ENCODE peak calls at places on chromosomes 6 and 20, in eight cellular contexts. A is tibial artery; I is pancreas; B is naive thymus-derived CD4-positive, alpha-beta T cell; F is mesenchymal stem cell; W is upper lobe of right lung; X is neural progenitor cell; O is endodermal cell. M is an unnamed sample.

GRCh38 chr6:143146186-143146831 is 85.6 kb downstream of the AIG1 start:
- DNase-seq in A (no peak), I (no peak), B (no peak), F (no peak), W (no peak), X (no peak), O (no peak), M (no peak)

GRCh38 chr6:28982476-28983266 is 22.4 kb downstream of the ZNF311 start:
- DNase-seq in A (no peak), I (no peak), B (peak; percentile 40), F (peak; percentile 76), W (no peak), X (peak; percentile 55), O (no peak), M (no peak)

GRCh38 chr20:8215516-8215915 is 83.5 kb downstream of the PLCB1 start:
- DNase-seq in A (no peak), I (no peak), B (no peak), F (peak; percentile 67), W (no peak), X (no peak), O (no peak), M (no peak)

GRCh38 chr6:31158863-31159855 is 770 bp downstream of the TCF19 start:
- DNase-seq in A (no peak), I (peak; percentile 55), B (peak; percentile 38), F (peak; percentile 13), W (no peak), X (peak; percentile 46), O (peak; percentile 84), M (no peak)

GRCh38 chr20:19757487-19757972 is 528 bp upstream of the RIN2 start:
- DNase-seq in A (peak; percentile 94), I (peak; percentile 80), B (no peak), F (peak; percentile 86), W (peak; percentile 91), X (peak; percentile 86), O (peak; percentile 88), M (peak; percentile 94)

GRCh38 chr6:17318435-17319165 is 37.4 kb downstream of the RBM24 start:
- DNase-seq in A (no peak), I (no peak), B (no peak), F (no peak), W (no peak), X (no peak), O (no peak), M (no peak)

GRCh38 chr6:35663447-35664235 is 25.1 kb downstream of the FKBP5 start:
- DNase-seq in A (no peak), I (no peak), B (peak; percentile 36), F (peak; percentile 82), W (no peak), X (peak; percentile 18), O (no peak), M (no peak)

GRCh38 chr6:31622678-31623077 is 2.2 kb downstream of the PRRC2A start:
- DNase-seq in A (no peak), I (no peak), B (no peak), F (no peak), W (peak; percentile 73), X (no peak), O (no peak), M (no peak)

GRCh38 chr6:36340671-36341454 is 4.2 kb upstream of the BNIP5 start:
- DNase-seq in A (peak; percentile 85), I (peak; percentile 78), B (peak; percentile 55), F (peak; percentile 65), W (peak; percentile 90), X (peak; percentile 82), O (peak; percentile 91), M (peak; percentile 85)

GRCh38 chr6:88561974-88562736 is 396.0 kb upstream of the CNR1 start:
- DNase-seq in A (no peak), I (no peak), B (no peak), F (no peak), W (no peak), X (no peak), O (no peak), M (no peak)

GRCh38 chr6:26607434-26608230 is 10.9 kb downstream of the ABT1 start:
- DNase-seq in A (no peak), I (no peak), B (peak; percentile 72), F (peak; percentile 73), W (no peak), X (peak; percentile 71), O (peak; percentile 82), M (no peak)

GRCh38 chr6:89970609-89971337 is 76.5 kb downstream of the GJA10 start:
- DNase-seq in A (no peak), I (peak; percentile 23), B (peak; percentile 49), F (peak; percentile 67), W (no peak), X (peak; percentile 76), O (peak; percentile 58), M (no peak)

GRCh38 chr6:33895296-33895695 is 91.5 kb upstream of the MLN start:
- DNase-seq in A (no peak), I (no peak), B (peak; percentile 17), F (no peak), W (no peak), X (no peak), O (no peak), M (no peak)

GRCh38 chr6:165571068-165571682 is 91.9 kb downstream of the PDE10A start:
- DNase-seq in A (no peak), I (no peak), B (no peak), F (peak; percentile 67), W (no peak), X (no peak), O (no peak), M (no peak)

GRCh38 chr6:165574220-165574619 is 88.8 kb downstream of the PDE10A start:
- DNase-seq in A (no peak), I (no peak), B (no peak), F (no peak), W (no peak), X (no peak), O (no peak), M (no peak)

GRCh38 chr6:165574770-165575549 is 88.1 kb downstream of the PDE10A start:
- DNase-seq in A (no peak), I (no peak), B (no peak), F (no peak), W (no peak), X (peak; percentile 13), O (no peak), M (no peak)

GRCh38 chr6:165573671-165574070 is 89.4 kb downstream of the PDE10A start:
- DNase-seq in A (no peak), I (peak; percentile 70), B (no peak), F (peak; percentile 17), W (no peak), X (peak; percentile 5), O (peak; percentile 82), M (peak; percentile 58)

GRCh38 chr6:165571721-165572132 is 91.3 kb downstream of the PDE10A start:
- DNase-seq in A (no peak), I (no peak), B (no peak), F (no peak), W (no peak), X (no peak), O (no peak), M (no peak)
- H3K4me3 ChIP-seq in A (no peak overlapping the region), I (no peak overlapping the region), B (no peak overlapping the region), F (no peak overlapping the region), W (no peak overlapping the region), X (no peak overlapping the region), O (no peak overlapping the region), M (no peak overlapping the region)

DNA sequence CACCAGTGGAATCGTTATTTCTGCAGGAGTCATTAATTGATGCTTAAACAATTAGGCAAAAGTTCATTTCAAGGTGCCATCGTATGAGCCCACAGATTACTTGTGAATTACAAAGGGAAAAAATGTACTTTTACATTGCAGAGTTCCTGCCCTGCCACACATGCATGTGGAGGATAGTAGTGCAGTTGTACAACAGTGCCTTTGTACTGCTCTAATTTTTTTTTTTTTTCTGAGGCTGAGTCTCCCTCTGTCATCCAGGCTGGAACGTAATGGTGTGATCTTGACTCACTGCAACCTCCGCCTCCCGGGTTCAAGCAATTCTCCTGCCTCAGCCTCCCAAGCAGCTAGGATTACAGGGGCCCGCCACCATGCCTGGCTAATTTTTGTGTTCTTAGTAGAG is 26.0 kb upstream of the SYNJ2 start:
- DNase-seq in A (no peak), I (no peak), B (no peak), F (no peak), W (no peak), X (no peak), O (no peak), M (no peak)
- H3K27ac ChIP-seq in A (no peak overlapping the region), I (no peak overlapping the region), B (no peak overlapping the region), F (no peak overlapping the region), W (no peak overlapping the region), X (no peak overlapping the region), O (no peak overlapping the region), M (no peak overlapping the region)

GRCh38 chr20:63469713-63470101 is 2.7 kb downstream of the KCNQ2 start:
- DNase-seq in A (no peak), I (no peak), B (no peak), F (no peak), W (no peak), X (no peak), O (no peak), M (no peak)

GRCh38 chr20:63466861-63467260 is 5.6 kb downstream of the KCNQ2 start:
- DNase-seq in A (no peak), I (no peak), B (no peak), F (no peak), W (no peak), X (no peak), O (no peak), M (no peak)

GRCh38 chr20:63467294-63468083 is 5.0 kb downstream of the KCNQ2 start:
- DNase-seq in A (no peak), I (no peak), B (no peak), F (no peak), W (no peak), X (no peak), O (no peak), M (no peak)

GRCh38 chr20:63469019-63469712 is 3.3 kb downstream of the KCNQ2 start:
- DNase-seq in A (no peak), I (no peak), B (no peak), F (no peak), W (no peak), X (no peak), O (no peak), M (no peak)

GRCh38 chr20:63468421-63468820 is 4.0 kb downstream of the KCNQ2 start:
- DNase-seq in A (no peak), I (no peak), B (no peak), F (no peak), W (no peak), X (no peak), O (no peak), M (no peak)
- H3K27me3 ChIP-seq in A (peaks cover 94% of the 10 kb centered on the region), I (peaks cover 3% of the 10 kb centered on the region), B (no peaks in the 10 kb centered on the region), F (peaks cover 75% of the 10 kb centered on the region), W (peaks cover 52% of the 10 kb centered on the region), X (peaks cover 6% of the 10 kb centered on the region), O (peaks cover 5% of the 10 kb centered on the region), M (no peaks in the 10 kb centered on the region)

GRCh38 chr6:49557177-49557576 is 6.7 kb downstream of the C6orf141 start:
- DNase-seq in A (no peak), I (no peak), B (no peak), F (no peak), W (no peak), X (no peak), O (no peak), M (no peak)

GRCh38 chr6:49553353-49553752 is 2.9 kb downstream of the C6orf141 start:
- DNase-seq in A (no peak), I (no peak), B (no peak), F (no peak), W (no peak), X (no peak), O (no peak), M (no peak)

GRCh38 chr6:49558233-49558632 is 7.8 kb downstream of the C6orf141 start:
- DNase-seq in A (no peak), I (no peak), B (no peak), F (no peak), W (no peak), X (no peak), O (no peak), M (no peak)

GRCh38 chr6:49555951-49556350 is 5.5 kb downstream of the C6orf141 start:
- DNase-seq in A (no peak), I (no peak), B (no peak), F (no peak), W (no peak), X (no peak), O (no peak), M (no peak)

GRCh38 chr6:49556429-49556837 is 6.0 kb downstream of the C6orf141 start:
- DNase-seq in A (no peak), I (no peak), B (no peak), F (peak; percentile 81), W (no peak), X (no peak), O (peak; percentile 70), M (no peak)
- H3K4me3 ChIP-seq in A (no peak overlapping the region), I (no peak overlapping the region), B (no peak overlapping the region), F (no peak overlapping the region), W (no peak overlapping the region), X (peak overlapping the region; percentile 18), O (no peak overlapping the region), M (no peak overlapping the region)